ENCODE peak calls at places on chromosomes 3 and 15, in eight cellular contexts. J is SW480, V is NAMALWA, Z is left cardiac atrium, L is HuH-7.5, R is globus pallidus, I is hypothalamus, M is NB4. Y is an unnamed sample.

GRCh38 chr3:112817271-112817670 is 29.4 kb downstream of the CD200R1L start:
- DNase-seq in J (no peak), V (no peak), Z (no peak), L (no peak), R (no peak), I (no peak), M (no peak), Y (no peak)

GRCh38 chr3:131543714-131544113 is 40.9 kb upstream of the MRPL3 start:
- DNase-seq in J (peak), V (no peak), Z (peak), L (no peak), R (peak), I (peak), M (no peak), Y (peak)

GRCh38 chr3:41808152-41808551 is 153.8 kb downstream of the ULK4 start:
- DNase-seq in J (peak), V (no peak), Z (no peak), L (no peak), R (no peak), I (no peak), M (no peak), Y (peak)

GRCh38 chr3:109328202-109328601 is 9.1 kb downstream of the DPPA4 start:
- DNase-seq in J (no peak), V (no peak), Z (no peak), L (no peak), R (no peak), I (no peak), M (no peak), Y (no peak)

GRCh38 chr3:48034000-48034516 is 17.8 kb upstream of the MAP4 start:
- DNase-seq in J (peak), V (no peak), Z (no peak), L (no peak), R (peak), I (no peak), M (no peak), Y (peak)

GRCh38 chr15:25830844-25831443 is 32.2 kb downstream of the ATP10A start:
- DNase-seq in J (no peak), V (no peak), Z (peak), L (no peak), R (no peak), I (no peak), M (no peak), Y (peak)

GRCh38 chr15:42083605-42083908 is 10.8 kb downstream of the PLA2G4D start:
- DNase-seq in J (no peak), V (no peak), Z (no peak), L (no peak), R (no peak), I (no peak), M (no peak), Y (no peak)

GRCh38 chr3:54853573-54854404 is 74.1 kb downstream of the LRTM1 start:
- DNase-seq in J (peak), V (peak), Z (peak), L (peak), R (peak), I (peak), M (peak), Y (peak)

GRCh38 chr15:40512440-40512839 is 41.7 kb downstream of the CHST14 start:
- DNase-seq in J (no peak), V (no peak), Z (no peak), L (no peak), R (no peak), I (no peak), M (no peak), Y (no peak)

GRCh38 chr3:183548262-183548769 is 7.2 kb downstream of the KLHL6 start:
- DNase-seq in J (no peak), V (no peak), Z (no peak), L (no peak), R (no peak), I (no peak), M (no peak), Y (peak)

GRCh38 chr15:40092416-40093223 is 16.1 kb downstream of the BMF start:
- DNase-seq in J (no peak), V (peak), Z (peak), L (no peak), R (no peak), I (no peak), M (no peak), Y (peak)

GRCh38 chr15:42165081-42165480 is 8.6 kb upstream of the PLA2G4F start:
- DNase-seq in J (no peak), V (no peak), Z (no peak), L (no peak), R (no peak), I (no peak), M (peak), Y (no peak)

GRCh38 chr3:177236704-177237103 is 39.4 kb upstream of the TBL1XR1 start:
- DNase-seq in J (no peak), V (no peak), Z (no peak), L (no peak), R (no peak), I (no peak), M (no peak), Y (no peak)

GRCh38 chr15:32649336-32649735 is 7.8 kb downstream of the SCG5 start:
- DNase-seq in J (no peak), V (peak), Z (no peak), L (peak), R (no peak), I (no peak), M (peak), Y (peak)

GRCh38 chr3:195154793-195155535 is 116.0 kb downstream of the XXYLT1 start:
- DNase-seq in J (no peak), V (peak), Z (peak), L (no peak), R (peak), I (peak), M (peak), Y (peak)

GRCh38 chr15:87816811-87817210 is 439.7 kb downstream of the NTRK3 start:
- DNase-seq in J (no peak), V (no peak), Z (no peak), L (no peak), R (no peak), I (no peak), M (no peak), Y (peak)

GRCh38 chr3:127902486-127902885 is 12.5 kb upstream of the KBTBD12 start:
- DNase-seq in J (no peak), V (no peak), Z (no peak), L (no peak), R (no peak), I (no peak), M (no peak), Y (no peak)

GRCh38 chr3:98655666-98656065 is 62.3 kb upstream of the CPOX start:
- DNase-seq in J (no peak), V (no peak), Z (no peak), L (no peak), R (no peak), I (no peak), M (no peak), Y (peak)

Y was measured in AG08396.